ENCODE peak calls at places on chromosomes 13 and 19, in four cellular contexts. R is heart right ventricle; M is natural killer cell treated with Interleukin-12 subunit alpha and Interleukin-12 subunit beta and Interleukin-15 and Interleukin-18, amount 100 ng/mL, for 72 hours; A is kidney glomerular epithelial cell. H is an unnamed sample.

GRCh38 chr13:73451120-73452029 is 392.6 kb downstream of the KLF5 start:
- DNase-seq in R (no peak), M (no peak), A (no peak), H (no peak)

GRCh38 chr19:58085348-58085875 is 12.6 kb downstream of the ZSCAN18 start:
- DNase-seq in R (no peak), M (no peak), A (no peak), H (no peak)

GRCh38 chr19:54275951-54276350 is 5.0 kb downstream of the LILRB2 start:
- DNase-seq in R (no peak), A (no peak), M (no peak), H (no peak)

GRCh38 chr13:29339386-29340272 is 255.9 kb downstream of the SLC7A1 start:
- DNase-seq in A (no peak), M (no peak), R (no peak), H (no peak)

GRCh38 chr19:19527674-19528625 is 761 bp upstream of the YJEFN3 start:
- DNase-seq in A (no peak), M (no peak), R (no peak), H (no peak)

GRCh38 chr13:113903361-113903760 is 39.5 kb upstream of the GAS6 start:
- DNase-seq in A (no peak), M (no peak), R (no peak), H (no peak)

GRCh38 chr19:31066385-31066784 is 282.9 kb downstream of the TSHZ3 start:
- DNase-seq in M (no peak), A (peak), R (no peak), H (no peak)

GRCh38 chr19:12794196-12794921 is 3.1 kb downstream of the JUNB start:
- DNase-seq in M (no peak), A (no peak), R (no peak), H (no peak)